ENCODE peak calls at places on chromosome 1, in ten cellular contexts. One of them, this sample, is unnamed.

GRCh38 chr1:223010552-223011229 is 132.4 kb downstream of the TLR5 start:
- DNase-seq in HTR-8/SVneo: no peak
- DNase-seq in IMR-90: peak; percentile 19
- DNase-seq in activated T-cell treated with anti-CD3 and anti-CD28 coated beads, Interleukin-2, amount 50 U/mL, for 24 hours: no peak
- DNase-seq in epithelial cell of esophagus: no peak
- DNase-seq in astrocyte: peak; percentile 60
- DNase-seq in stimulated activated CD8-positive, alpha-beta memory T cell treated with anti-CD3 and anti-CD28 coated beads, Interleukin-4, amount 100 ng/mL, for 48 hours: no peak
- DNase-seq in activated naive CD4-positive, alpha-beta T cell: no peak
- DNase-seq in H9: no peak
- DNase-seq in AG20443: peak; percentile 57
- DNase-seq in this sample: no peak

GRCh38 chr1:203913045-203913444 is 51.6 kb downstream of the SNRPE start:
- DNase-seq in HTR-8/SVneo: no peak
- DNase-seq in IMR-90: no peak
- DNase-seq in activated T-cell treated with anti-CD3 and anti-CD28 coated beads, Interleukin-2, amount 50 U/mL, for 24 hours: no peak
- DNase-seq in epithelial cell of esophagus: no peak
- DNase-seq in astrocyte: peak; percentile 73
- DNase-seq in stimulated activated CD8-positive, alpha-beta memory T cell treated with anti-CD3 and anti-CD28 coated beads, Interleukin-4, amount 100 ng/mL, for 48 hours: no peak
- DNase-seq in activated naive CD4-positive, alpha-beta T cell: no peak
- DNase-seq in H9: no peak
- DNase-seq in AG20443: no peak
- DNase-seq in this sample: no peak

GRCh38 chr1:20483833-20484525 is 2.0 kb downstream of the CAMK2N1 start:
- DNase-seq in HTR-8/SVneo: no peak
- DNase-seq in IMR-90: peak; percentile 22
- DNase-seq in activated T-cell treated with anti-CD3 and anti-CD28 coated beads, Interleukin-2, amount 50 U/mL, for 24 hours: peak; percentile 45
- DNase-seq in epithelial cell of esophagus: peak; percentile 46
- DNase-seq in astrocyte: peak; percentile 39
- DNase-seq in stimulated activated CD8-positive, alpha-beta memory T cell treated with anti-CD3 and anti-CD28 coated beads, Interleukin-4, amount 100 ng/mL, for 48 hours: peak; percentile 32
- DNase-seq in activated naive CD4-positive, alpha-beta T cell: no peak
- DNase-seq in H9: peak; percentile 61
- DNase-seq in AG20443: peak; percentile 33
- DNase-seq in this sample: peak; percentile 30

GRCh38 chr1:211932581-211933010 is 102.0 kb upstream of the LPGAT1 start:
- DNase-seq in HTR-8/SVneo: no peak
- DNase-seq in IMR-90: no peak
- DNase-seq in activated T-cell treated with anti-CD3 and anti-CD28 coated beads, Interleukin-2, amount 50 U/mL, for 24 hours: no peak
- DNase-seq in epithelial cell of esophagus: no peak
- DNase-seq in astrocyte: no peak
- DNase-seq in stimulated activated CD8-positive, alpha-beta memory T cell treated with anti-CD3 and anti-CD28 coated beads, Interleukin-4, amount 100 ng/mL, for 48 hours: no peak
- DNase-seq in activated naive CD4-positive, alpha-beta T cell: no peak
- DNase-seq in H9: no peak
- DNase-seq in AG20443: no peak
- DNase-seq in this sample: no peak

GRCh38 chr1:201745023-201745422 is 83.9 kb upstream of the IPO9 start:
- DNase-seq in HTR-8/SVneo: no peak
- DNase-seq in IMR-90: peak; percentile 96
- DNase-seq in activated T-cell treated with anti-CD3 and anti-CD28 coated beads, Interleukin-2, amount 50 U/mL, for 24 hours: no peak
- DNase-seq in epithelial cell of esophagus: peak; percentile 74
- DNase-seq in astrocyte: peak; percentile 78
- DNase-seq in stimulated activated CD8-positive, alpha-beta memory T cell treated with anti-CD3 and anti-CD28 coated beads, Interleukin-4, amount 100 ng/mL, for 48 hours: no peak
- DNase-seq in activated naive CD4-positive, alpha-beta T cell: no peak
- DNase-seq in H9: no peak
- DNase-seq in AG20443: no peak
- DNase-seq in this sample: no peak

GRCh38 chr1:1779691-1780597 is 1.7 kb upstream of the NADK start:
- DNase-seq in HTR-8/SVneo: no peak
- DNase-seq in IMR-90: peak; percentile 34
- DNase-seq in activated T-cell treated with anti-CD3 and anti-CD28 coated beads, Interleukin-2, amount 50 U/mL, for 24 hours: peak; percentile 67
- DNase-seq in epithelial cell of esophagus: peak; percentile 34
- DNase-seq in astrocyte: peak; percentile 49
- DNase-seq in stimulated activated CD8-positive, alpha-beta memory T cell treated with anti-CD3 and anti-CD28 coated beads, Interleukin-4, amount 100 ng/mL, for 48 hours: peak; percentile 76
- DNase-seq in activated naive CD4-positive, alpha-beta T cell: no peak
- DNase-seq in H9: peak; percentile 79
- DNase-seq in AG20443: peak; percentile 67
- DNase-seq in this sample: no peak

GRCh38 chr1:175420491-175420827 is 227.9 kb upstream of the KIAA0040 start:
- DNase-seq in HTR-8/SVneo: no peak
- DNase-seq in IMR-90: no peak
- DNase-seq in activated T-cell treated with anti-CD3 and anti-CD28 coated beads, Interleukin-2, amount 50 U/mL, for 24 hours: no peak
- DNase-seq in epithelial cell of esophagus: no peak
- DNase-seq in astrocyte: no peak
- DNase-seq in stimulated activated CD8-positive, alpha-beta memory T cell treated with anti-CD3 and anti-CD28 coated beads, Interleukin-4, amount 100 ng/mL, for 48 hours: no peak
- DNase-seq in activated naive CD4-positive, alpha-beta T cell: no peak
- DNase-seq in H9: no peak
- DNase-seq in AG20443: no peak
- DNase-seq in this sample: no peak

GRCh38 chr1:38360807-38361206 is 314.2 kb upstream of the POU3F1 start:
- DNase-seq in HTR-8/SVneo: no peak
- DNase-seq in IMR-90: no peak
- DNase-seq in activated T-cell treated with anti-CD3 and anti-CD28 coated beads, Interleukin-2, amount 50 U/mL, for 24 hours: no peak
- DNase-seq in epithelial cell of esophagus: no peak
- DNase-seq in astrocyte: no peak
- DNase-seq in stimulated activated CD8-positive, alpha-beta memory T cell treated with anti-CD3 and anti-CD28 coated beads, Interleukin-4, amount 100 ng/mL, for 48 hours: no peak
- DNase-seq in activated naive CD4-positive, alpha-beta T cell: no peak
- DNase-seq in H9: no peak
- DNase-seq in AG20443: no peak
- DNase-seq in this sample: no peak